ENCODE peak calls at places on chromosomes 5 and 9, in six cellular contexts. D is HCT116, K is kidney epithelial cell, Z is fibroblast of lung, X is A673, S is body of pancreas. H is an unnamed sample. For H3K27me3, the result is how much of the 10 kb centered on the place peaks cover.

GRCh38 chr9:72509635-72510034 is 11.8 kb upstream of the TMC1 start:
- DNase-seq in S (no peak), X (no peak), K (no peak), D (no peak), Z (peak), H (no peak)

GRCh38 chr5:149873896-149874295 is 70.7 kb downstream of the PDE6A start:
- DNase-seq in K (no peak), X (no peak), S (no peak), Z (no peak), D (no peak), H (no peak)

GRCh38 chr9:31188496-31188895 is 1195.9 kb upstream of the ACO1 start:
- DNase-seq in Z (peak), S (no peak), D (no peak), K (no peak), X (no peak), H (no peak)

GRCh38 chr9:87324613-87325194 is 173.0 kb upstream of the DAPK1 start:
- DNase-seq in K (no peak), Z (peak), D (peak), S (peak), X (peak), H (peak)

GRCh38 chr5:58184910-58185309 is 275.0 kb downstream of the PLK2 start:
- DNase-seq in K (no peak), X (no peak), Z (peak), S (no peak), D (no peak), H (no peak)

GRCh38 chr5:94621763-94622162 is 3.3 kb downstream of the SLF1 start:
- DNase-seq in D (no peak), X (no peak), S (no peak), K (no peak), Z (no peak), H (no peak)

GRCh38 chr5:154384480-154385235 is 61.1 kb upstream of the SAP30L start:
- DNase-seq in S (no peak), Z (no peak), D (no peak), K (peak), X (no peak), H (no peak)

GRCh38 chr9:77980622-77981021 is 51.0 kb downstream of the GNAQ start:
- DNase-seq in Z (peak), X (no peak), S (no peak), K (no peak), D (no peak), H (no peak)

GRCh38 chr5:150801117-150801927 is 22.8 kb downstream of the SMIM3 start:
- DNase-seq in S (peak), D (peak), Z (peak), X (peak), K (no peak), H (peak)

GRCh38 chr9:114721491-114722362 is 39.7 kb upstream of the TEX48 start:
- DNase-seq in Z (no peak), S (no peak), D (no peak), X (no peak), K (no peak), H (no peak)

GRCh38 chr5:173686950-173687349 is 70.5 kb upstream of the BOD1 start:
- DNase-seq in S (no peak), Z (no peak), K (no peak), D (no peak), X (no peak), H (no peak)

GRCh38 chr5:3886521-3887461 is 291.2 kb downstream of the IRX1 start:
- DNase-seq in X (no peak), Z (peak), K (no peak), D (no peak), S (no peak), H (peak)

GRCh38 chr5:42791151-42791550 is 20.5 kb downstream of the SELENOP start:
- DNase-seq in X (peak), D (no peak), K (no peak), Z (no peak), S (no peak), H (no peak)

GRCh38 chr5:164097747-164098146 is 592.3 kb downstream of the MAT2B start:
- DNase-seq in Z (peak), K (no peak), D (no peak), X (no peak), S (no peak), H (no peak)

GRCh38 chr9:129757045-129757444 is 4.2 kb upstream of the PTGES start:
- DNase-seq in S (no peak), Z (no peak), K (no peak), X (no peak), D (no peak), H (no peak)

GRCh38 chr9:6664204-6664683 is 18.7 kb upstream of the GLDC start:
- DNase-seq in D (no peak), X (no peak), Z (no peak), K (no peak), S (no peak), H (no peak)

GRCh38 chr5:999724-1000123 is 8.9 kb upstream of the NKD2 start:
- DNase-seq in S (no peak), Z (no peak), X (no peak), D (no peak), K (no peak), H (no peak)

GRCh38 chr9:75649060-75649459 is 241.4 kb upstream of the PCSK5 start:
- DNase-seq in X (no peak), Z (no peak), K (no peak), D (no peak), S (no peak), H (no peak)

GRCh38 chr5:76556511-76557221 is 66.5 kb downstream of the F2RL2 start:
- DNase-seq in Z (no peak), D (no peak), X (no peak), S (no peak), K (no peak), H (no peak)

GRCh38 chr5:30131-30530 is 61.8 kb upstream of the PLEKHG4B start:
- DNase-seq in K (no peak), X (no peak), D (no peak), Z (no peak), S (no peak), H (no peak)

GRCh38 chr9:115921301-115921700 is 232.3 kb upstream of the PAPPA start:
- DNase-seq in D (no peak), X (no peak), Z (peak), S (no peak), K (no peak), H (no peak)

GRCh38 chr5:61280205-61280604 is 51.9 kb upstream of the ZSWIM6 start:
- DNase-seq in Z (peak), S (peak), X (peak), K (no peak), D (peak), H (peak)

GRCh38 chr5:66849803-66850202 is 253.6 kb downstream of the MAST4 start:
- DNase-seq in K (peak), D (no peak), X (peak), Z (peak), S (no peak), H (no peak)

GRCh38 chr9:17222932-17223331 is 88.1 kb downstream of the CNTLN start:
- DNase-seq in D (no peak), Z (no peak), K (no peak), S (no peak), X (no peak), H (no peak)

GRCh38 chr5:178115835-178116405 is 2.6 kb downstream of the N4BP3 start:
- DNase-seq in K (no peak), S (no peak), D (no peak), Z (no peak), X (no peak), H (no peak)

GRCh38 chr9:98848450-98849149 is 41.1 kb downstream of the GALNT12 start:
- DNase-seq in X (peak), K (peak), S (peak), Z (peak), D (peak), H (peak)

GRCh38 chr9:74865177-74865576 is 22.5 kb downstream of the TRPM6 start:
- DNase-seq in D (no peak), Z (no peak), K (no peak), X (peak), S (no peak), H (no peak)

GRCh38 chr5:158013939-158014338 is 155.0 kb upstream of the CLINT1 start:
- DNase-seq in X (peak), D (no peak), S (peak), Z (peak), K (no peak), H (no peak)

DNA sequence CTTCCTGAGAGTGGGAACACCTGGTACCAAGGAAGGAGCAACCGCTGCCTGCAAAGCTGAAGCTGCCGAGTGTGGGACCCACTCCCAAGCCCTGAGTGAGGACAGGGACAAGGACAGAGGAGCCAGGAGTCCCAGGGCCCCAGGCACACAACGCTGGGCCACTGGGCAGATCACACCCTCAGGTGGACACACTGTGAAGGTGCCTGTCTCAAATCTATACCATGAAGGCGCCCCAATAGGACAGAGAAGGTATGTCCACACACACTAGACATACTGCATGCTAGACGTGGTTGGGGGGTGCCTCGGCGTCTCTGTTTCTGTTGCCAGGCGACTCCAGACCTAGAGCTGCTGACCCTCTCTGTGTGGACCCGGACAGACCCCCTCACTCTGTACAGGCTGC is 60.9 kb downstream of the ROR2 start:
- DNase-seq in K (no peak), D (no peak), S (no peak), Z (no peak), X (no peak), H (no peak)
- H3K27me3 ChIP-seq in K (under half), D (under half), S (under half), Z (under half), X (under half), H (under half)

GRCh38 chr5:108220834-108221233 is 161.1 kb downstream of the FBXL17 start:
- DNase-seq in K (no peak), S (no peak), Z (no peak), D (no peak), X (no peak), H (no peak)
- H3K27me3 ChIP-seq in K (under half), S (under half), Z (under half), D (under half), X (under half), H (under half)

DNA sequence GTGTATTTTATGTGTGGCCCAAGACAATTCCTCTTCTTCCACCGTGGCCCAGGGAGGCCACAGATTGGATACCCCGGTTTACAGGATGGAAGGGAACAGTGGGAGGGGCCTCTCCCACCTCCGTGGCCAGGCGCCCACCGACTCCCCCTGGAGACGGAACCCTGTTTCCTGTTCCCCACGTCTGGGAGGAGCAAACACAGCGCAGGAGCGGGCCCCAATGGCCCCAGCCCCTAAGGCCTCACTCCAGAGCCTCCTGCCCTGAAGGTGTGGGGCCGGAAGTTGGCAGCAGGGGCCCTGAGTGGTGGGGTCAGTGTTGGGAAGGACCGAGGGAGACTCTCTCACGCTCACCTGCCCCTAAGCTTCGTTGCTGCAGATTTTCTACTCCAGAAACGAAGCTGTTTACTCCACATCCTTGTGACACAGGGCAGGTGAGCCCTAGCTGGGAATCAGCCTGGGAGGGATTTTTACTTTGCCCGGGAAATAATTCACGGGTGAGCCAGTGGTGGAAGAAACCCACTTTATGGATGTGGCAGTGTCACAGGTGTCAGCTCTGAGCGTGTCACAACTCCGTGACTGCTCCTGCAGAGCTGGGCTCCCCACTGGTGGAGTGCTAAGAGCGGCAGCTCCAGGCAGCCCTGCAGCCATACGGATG is 77.6 kb upstream of the OLFM1 start:
- DNase-seq in S (no peak), Z (no peak), X (no peak), D (peak), K (no peak), H (no peak)
- H3K27me3 ChIP-seq in S (under half), Z (under half), X (under half), D (under half), K (under half), H (under half)

GRCh38 chr9:132231019-132231701 is 69.3 kb downstream of the NTNG2 start:
- DNase-seq in Z (no peak), D (no peak), X (no peak), K (no peak), S (no peak), H (no peak)
- H3K27me3 ChIP-seq in Z (under half), D (under half), X (under half), K (under half), S (under half), H (under half)

DNA sequence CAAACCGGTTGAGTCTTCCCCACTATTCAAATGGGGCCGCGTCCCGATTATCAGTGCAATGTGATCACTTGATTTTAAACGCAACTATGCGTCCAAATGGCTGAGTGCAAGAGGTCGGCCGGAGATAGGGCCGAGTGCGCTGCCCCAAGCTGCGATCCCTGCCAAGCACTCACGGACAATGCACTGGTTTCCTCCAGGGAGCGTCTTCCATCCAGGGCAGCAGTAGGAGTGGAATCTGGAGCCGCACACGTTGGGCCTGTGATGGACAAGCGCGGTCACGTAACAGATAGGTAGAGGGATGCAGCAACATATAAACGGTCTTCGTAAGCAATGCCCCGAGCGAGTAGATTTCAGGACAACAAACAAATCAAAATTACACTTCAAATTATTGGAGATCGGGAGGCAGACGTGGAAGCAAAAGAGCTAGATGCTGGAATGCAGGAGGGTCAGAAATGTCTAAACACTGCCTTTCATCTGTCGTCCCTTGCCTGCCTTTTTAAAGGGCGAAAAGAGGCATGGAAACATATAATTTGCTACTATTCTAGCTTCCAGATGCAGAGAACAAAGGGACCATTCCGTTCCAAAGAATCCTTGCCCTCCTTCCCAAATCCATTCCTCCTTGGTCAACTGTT is 1.7 kb downstream of the FBN2 start:
- DNase-seq in S (no peak), K (no peak), Z (no peak), D (no peak), X (no peak), H (no peak)
- H3K27me3 ChIP-seq in S (under half), K (under half), Z (under half), D (under half), X (half or more), H (under half)

GRCh38 chr5:159100022-159100927 is 559 bp upstream of the EBF1 start:
- DNase-seq in X (peak), Z (peak), S (peak), D (peak), K (peak), H (peak)
- H3K27me3 ChIP-seq in X (under half), Z (under half), S (under half), D (under half), K (half or more), H (under half)

GRCh38 chr9:130936285-130937117 is 2.5 kb downstream of the FIBCD1 start:
- DNase-seq in X (no peak), S (no peak), Z (peak), D (no peak), K (no peak), H (no peak)
- H3K27me3 ChIP-seq in X (under half), S (under half), Z (under half), D (under half), K (under half), H (under half)